ENCODE peak calls at places on chromosomes 7 and 10, in five cellular contexts. D, G, T, J and B are unnamed samples. For H3K4me1, the result is how much of the 10 kb centered on the place peaks cover.

GRCh38 chr7:44057181-44057848 is 8.1 kb downstream of the PGAM2 start:
- DNase-seq in T (no peak), J (no peak), G (no peak), D (no peak), B (no peak)

GRCh38 chr7:128010392-128011078 is 20.7 kb downstream of the LRRC4 start:
- DNase-seq in T (peak), G (no peak), J (no peak), D (no peak), B (no peak)

GRCh38 chr10:45660876-45661411 is 11.6 kb downstream of the ZFAND4 start:
- DNase-seq in G (no peak), J (no peak), T (peak), D (no peak), B (no peak)

GRCh38 chr10:11875499-11876281 is 52.5 kb downstream of the PROSER2 start:
- DNase-seq in G (peak), J (no peak), D (peak), T (no peak), B (peak)

GRCh38 chr10:15672469-15672868 is 47.3 kb downstream of the ITGA8 start:
- DNase-seq in G (no peak), D (no peak), J (no peak), T (no peak), B (no peak)

GRCh38 chr10:31652038-31652437 is 276.6 kb downstream of the ARHGAP12 start:
- DNase-seq in G (no peak), T (no peak), D (no peak), J (no peak), B (no peak)

GRCh38 chr7:112404321-112404720 is 45.9 kb upstream of the IFRD1 start:
- DNase-seq in J (no peak), D (no peak), T (no peak), G (no peak), B (no peak)

GRCh38 chr10:77737608-77738007 is 100.0 kb upstream of the KCNMA1 start:
- DNase-seq in G (no peak), T (no peak), D (no peak), J (no peak), B (no peak)

GRCh38 chr10:3091346-3091787 is 24.0 kb downstream of the PFKP start:
- DNase-seq in G (no peak), T (no peak), J (no peak), D (peak), B (no peak)

GRCh38 chr7:135602304-135602703 is 44.6 kb downstream of the NUP205 start:
- DNase-seq in J (no peak), T (no peak), G (no peak), D (no peak), B (no peak)

GRCh38 chr10:26015092-26015491 is 81.1 kb downstream of the MYO3A start:
- DNase-seq in D (no peak), T (no peak), J (no peak), G (no peak), B (no peak)

GRCh38 chr7:106848851-106849442 is 16.1 kb upstream of the PIK3CG start:
- DNase-seq in J (no peak), G (no peak), T (no peak), D (no peak), B (no peak)

GRCh38 chr10:32412499-32412853 is 33.5 kb upstream of the CCDC7 start:
- DNase-seq in T (no peak), D (no peak), J (no peak), G (no peak), B (no peak)

GRCh38 chr7:91778416-91778815 is 102.1 kb downstream of the MTERF1 start:
- DNase-seq in D (no peak), G (no peak), T (no peak), J (no peak), B (no peak)

GRCh38 chr7:115340828-115341227 is 418.9 kb downstream of the MDFIC start:
- DNase-seq in G (no peak), T (no peak), D (no peak), J (no peak), B (no peak)

GRCh38 chr10:43043342-43043772 is 33.5 kb upstream of the RET start:
- DNase-seq in D (no peak), J (no peak), G (no peak), T (no peak), B (no peak)

GRCh38 chr10:84822926-84823325 is 494.5 kb downstream of the CCSER2 start:
- DNase-seq in J (no peak), G (no peak), T (no peak), D (no peak), B (no peak)

GRCh38 chr10:51832652-51833383 is 133.4 kb upstream of the CSTF2T start:
- DNase-seq in D (no peak), T (no peak), G (no peak), J (no peak), B (no peak)

GRCh38 chr7:133936074-133936473 is 191.1 kb upstream of the LRGUK start:
- DNase-seq in J (no peak), G (no peak), T (no peak), D (no peak), B (no peak)

GRCh38 chr10:77763453-77764430 is 126.1 kb upstream of the KCNMA1 start:
- DNase-seq in T (no peak), G (no peak), J (no peak), D (no peak), B (no peak)

GRCh38 chr7:33334349-33334748 is 205.0 kb downstream of the BBS9 start:
- DNase-seq in G (no peak), T (peak), D (no peak), J (no peak), B (peak)

DNA sequence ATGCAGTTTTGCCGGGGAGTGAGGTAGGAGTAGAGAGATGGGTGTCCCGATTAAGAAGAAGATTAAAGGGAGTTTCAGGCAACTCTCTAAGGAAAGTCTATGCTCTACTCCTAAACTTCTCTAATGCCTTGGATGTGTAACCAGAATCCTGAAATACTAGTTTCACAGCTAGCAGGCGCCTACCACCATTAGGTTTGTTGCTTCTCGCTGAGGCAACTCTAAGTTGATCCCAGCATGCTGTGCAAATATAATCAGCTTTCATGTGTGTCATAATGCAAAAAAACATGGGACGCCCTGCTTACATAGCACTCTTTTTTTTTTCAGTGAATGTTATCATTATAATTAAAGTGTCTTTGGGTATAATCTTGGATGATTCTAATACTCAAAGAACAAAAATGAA is 50.4 kb upstream of the FAM3C start:
- DNase-seq in G (no peak), D (no peak), T (no peak), J (no peak), B (no peak)
- H3K27ac ChIP-seq in G (no peak), D (no peak), T (no peak), J (no peak), B (no peak)

DNA sequence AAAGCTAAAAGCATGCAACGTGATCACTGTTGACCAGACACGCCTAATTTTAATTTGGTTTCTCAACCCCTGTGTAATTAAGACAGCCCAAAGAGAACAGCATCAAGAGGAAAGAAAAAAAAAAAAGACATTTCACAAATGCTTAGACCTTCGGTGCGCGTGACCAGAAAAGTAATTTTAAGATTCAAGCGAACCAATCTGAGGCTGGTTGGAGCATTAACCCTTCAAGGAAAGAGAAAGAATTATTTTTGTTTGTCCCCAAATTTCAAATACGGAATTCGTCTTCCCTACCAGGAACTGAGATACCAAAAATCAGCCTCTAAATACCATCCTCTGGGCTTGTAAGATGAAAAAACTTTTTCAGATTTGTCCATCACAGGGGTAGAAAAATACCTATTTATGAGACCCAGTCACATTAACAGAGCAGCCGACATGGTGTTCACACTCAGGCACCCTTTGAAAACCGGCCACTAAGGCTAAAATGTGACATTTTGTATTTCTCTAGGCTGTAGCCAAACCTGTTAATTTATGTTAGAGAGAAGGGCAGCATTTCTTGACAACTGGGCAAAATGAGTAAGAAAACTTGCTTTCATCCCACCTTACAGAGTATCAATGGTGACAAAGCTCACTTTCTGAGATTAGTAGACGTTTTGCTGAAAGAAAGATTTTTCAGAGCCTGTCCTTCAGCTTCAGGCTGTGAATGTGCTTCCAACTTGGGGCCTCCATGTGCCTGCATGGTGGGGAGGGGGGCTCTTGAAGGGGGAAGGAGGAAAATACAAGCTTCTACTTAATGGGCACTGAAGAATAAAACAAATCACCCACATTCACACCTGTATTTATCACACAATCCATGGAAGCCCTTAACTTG is 179.9 kb upstream of the KLF14 start:
- DNase-seq in J (no peak), T (no peak), G (no peak), D (no peak), B (no peak)
- H3K4me1 ChIP-seq in J (under half), T (under half), G (half or more), D (half or more), B (under half)

GRCh38 chr7:47471358-47471703 is 110.6 kb downstream of the TNS3 start:
- DNase-seq in G (no peak), T (no peak), J (no peak), D (no peak), B (no peak)
- H3K27ac ChIP-seq in G (no peak), T (no peak), J (no peak), D (peak), B (no peak)

GRCh38 chr10:80192553-80192952 is 12.8 kb downstream of the ANXA11 start:
- DNase-seq in J (no peak), G (no peak), D (no peak), T (no peak), B (no peak)
- H3K4me1 ChIP-seq in J (under half), G (under half), D (half or more), T (half or more), B (under half)

GRCh38 chr7:104039363-104039762 is 49.9 kb upstream of the RELN start:
- DNase-seq in T (no peak), J (no peak), D (no peak), G (no peak), B (no peak)

GRCh38 chr7:104038136-104038535 is 48.7 kb upstream of the RELN start:
- DNase-seq in D (no peak), G (no peak), J (no peak), T (no peak), B (no peak)

GRCh38 chr7:104035351-104035750 is 45.9 kb upstream of the RELN start:
- DNase-seq in T (no peak), J (no peak), D (no peak), G (no peak), B (no peak)

GRCh38 chr7:104045183-104045582 is 55.7 kb upstream of the RELN start:
- DNase-seq in J (no peak), D (no peak), T (no peak), G (no peak), B (no peak)

DNA sequence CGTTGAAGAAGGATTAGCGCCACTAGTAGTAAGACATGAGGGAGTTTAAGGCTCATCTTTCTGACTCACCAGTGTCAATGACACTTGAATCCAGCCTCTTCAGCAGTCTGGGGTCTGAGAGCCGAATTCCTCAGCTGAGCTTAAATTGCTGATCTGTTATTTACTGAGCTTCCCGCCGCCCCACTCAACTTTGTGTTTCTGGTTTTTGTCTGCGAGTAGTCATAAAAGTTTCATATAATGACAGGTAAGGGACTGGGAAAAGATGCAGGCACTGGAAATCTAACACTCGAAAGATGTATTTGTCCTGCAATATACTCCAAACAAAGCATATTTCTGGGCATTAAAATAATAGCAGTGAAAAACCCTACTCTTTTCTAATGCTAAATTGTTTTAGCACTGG is 51.2 kb upstream of the RELN start:
- DNase-seq in J (no peak), G (no peak), D (no peak), T (no peak), B (no peak)
- H3K27ac ChIP-seq in J (no peak), G (no peak), D (no peak), T (no peak), B (no peak)

DNA sequence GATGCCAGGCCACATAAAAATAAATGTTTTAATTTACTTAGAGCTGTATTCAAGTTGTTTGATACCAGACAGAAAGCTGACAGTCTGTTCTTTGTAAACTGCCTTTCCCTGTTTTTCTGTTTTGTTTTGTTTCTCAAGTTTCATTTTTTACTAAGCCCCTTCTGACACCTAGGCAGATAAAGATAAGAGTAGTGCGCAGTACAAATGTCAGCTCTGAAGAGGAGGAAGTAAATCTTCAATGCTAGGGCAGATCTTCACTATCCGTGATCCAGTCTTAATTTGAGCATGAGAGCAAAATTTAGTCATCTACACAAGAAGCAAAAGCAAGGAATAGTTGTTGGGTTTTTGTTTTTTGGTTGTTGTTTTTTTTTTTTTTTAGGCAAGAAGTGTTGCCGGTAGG is 27.3 kb downstream of the MTURN start:
- DNase-seq in D (no peak), G (no peak), T (no peak), J (no peak), B (no peak)
- H3K4me1 ChIP-seq in D (under half), G (under half), T (under half), J (under half), B (under half)

DNA sequence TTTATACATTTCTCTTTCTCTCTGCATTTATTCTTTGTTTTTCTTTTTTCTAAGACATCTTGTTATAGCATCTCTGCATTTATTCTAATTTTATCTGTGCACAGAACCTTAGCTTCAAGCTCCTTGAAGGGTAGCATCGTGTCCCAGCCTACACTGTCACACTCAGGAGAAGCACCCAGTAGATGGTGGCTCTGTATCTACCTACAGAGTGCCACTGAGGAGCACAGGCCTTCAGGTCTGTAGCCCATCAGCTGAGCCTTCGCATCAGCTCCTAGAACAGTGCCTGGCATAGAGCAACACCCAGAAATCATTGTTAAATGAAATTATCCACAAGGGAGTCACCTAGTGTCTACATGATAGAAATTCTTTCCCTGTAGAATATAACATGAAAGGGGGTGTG is 203.0 kb upstream of the KLF14 start:
- DNase-seq in D (no peak), G (no peak), J (no peak), T (no peak), B (no peak)
- H3K27ac ChIP-seq in D (peak), G (no peak), J (no peak), T (no peak), B (no peak)

DNA sequence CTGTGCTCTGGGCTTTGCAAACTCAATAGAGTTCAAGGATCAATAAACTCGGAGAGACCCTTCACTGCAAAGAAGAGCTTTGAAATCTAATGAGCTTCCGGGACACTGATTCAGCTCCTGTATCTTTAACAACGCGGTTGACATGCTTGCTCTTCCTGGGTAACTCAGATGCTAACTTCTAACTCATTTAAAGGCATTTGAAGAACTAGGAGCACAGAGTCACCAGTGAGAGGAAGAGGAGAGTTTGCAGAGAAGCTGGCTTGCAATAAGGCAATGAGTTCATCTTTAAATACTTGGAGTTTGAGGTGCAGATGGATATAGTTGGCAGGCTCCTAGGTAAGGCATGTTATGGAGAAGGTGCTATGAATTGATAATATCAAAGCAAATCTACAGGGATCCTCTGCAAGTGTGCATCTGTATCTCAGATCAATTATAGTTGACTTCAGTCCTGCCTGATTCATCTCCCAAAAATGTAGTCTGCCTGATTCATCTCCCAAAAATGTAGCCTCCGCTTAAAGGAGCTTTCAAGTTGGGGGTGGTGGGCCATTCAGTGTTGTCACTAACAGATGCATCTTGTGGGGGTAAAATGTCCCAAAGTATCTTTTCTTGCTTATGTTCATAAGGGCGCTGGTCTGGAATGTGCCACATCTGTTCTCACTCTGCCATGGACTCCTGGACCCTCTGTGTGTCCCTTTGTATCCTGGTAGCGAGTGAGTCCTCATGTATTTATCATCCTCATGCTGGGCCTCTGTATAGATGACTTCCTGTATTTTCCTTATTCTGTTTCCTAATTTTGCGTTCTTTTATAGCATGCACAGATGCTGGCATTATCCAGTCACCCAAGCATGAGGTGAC is 182.6 kb upstream of the PRSS58 start:
- DNase-seq in D (no peak), J (no peak), G (no peak), T (no peak), B (peak)
- H3K4me1 ChIP-seq in D (under half), J (under half), G (under half), T (under half), B (under half)